ENCODE peak calls at places on chromosome 10, in eight cellular contexts. One of them, this sample, is unnamed.

GRCh38 chr10:126088144-126088543 is 191.8 kb downstream of the FANK1 start:
- DNase-seq in erythroblast: no peak
- DNase-seq in NCI-H1092: peak
- DNase-seq in lower lobe of right lung: no peak
- DNase-seq in effector CD4-positive, alpha-beta T cell: no peak
- DNase-seq in HS-5: no peak
- DNase-seq in EL: peak
- DNase-seq in AG09309: no peak
- DNase-seq in this sample: no peak

GRCh38 chr10:124918906-124919305 is 23.0 kb upstream of the ZRANB1 start:
- DNase-seq in effector CD4-positive, alpha-beta T cell: no peak
- DNase-seq in EL: no peak
- DNase-seq in lower lobe of right lung: no peak
- DNase-seq in HS-5: no peak
- DNase-seq in erythroblast: peak
- DNase-seq in NCI-H1092: no peak
- DNase-seq in AG09309: no peak
- DNase-seq in this sample: no peak

GRCh38 chr10:71600856-71601255 is 118.7 kb downstream of the C10orf105 start:
- DNase-seq in AG09309: peak
- DNase-seq in erythroblast: no peak
- DNase-seq in HS-5: peak
- DNase-seq in EL: peak
- DNase-seq in NCI-H1092: no peak
- DNase-seq in effector CD4-positive, alpha-beta T cell: no peak
- DNase-seq in lower lobe of right lung: no peak
- DNase-seq in this sample: no peak

GRCh38 chr10:32379950-32380547 is 33.1 kb upstream of the EPC1 start:
- DNase-seq in HS-5: no peak
- DNase-seq in erythroblast: peak
- DNase-seq in NCI-H1092: no peak
- DNase-seq in lower lobe of right lung: no peak
- DNase-seq in effector CD4-positive, alpha-beta T cell: no peak
- DNase-seq in EL: no peak
- DNase-seq in AG09309: no peak
- DNase-seq in this sample: no peak

GRCh38 chr10:78578929-78579328 is 489.8 kb upstream of the ZMIZ1 start:
- DNase-seq in HS-5: no peak
- DNase-seq in NCI-H1092: no peak
- DNase-seq in effector CD4-positive, alpha-beta T cell: no peak
- DNase-seq in EL: no peak
- DNase-seq in AG09309: no peak
- DNase-seq in erythroblast: no peak
- DNase-seq in lower lobe of right lung: peak
- DNase-seq in this sample: no peak

GRCh38 chr10:79354141-79354540 is 6.9 kb downstream of the PPIF start:
- DNase-seq in NCI-H1092: no peak
- DNase-seq in HS-5: no peak
- DNase-seq in AG09309: no peak
- DNase-seq in effector CD4-positive, alpha-beta T cell: no peak
- DNase-seq in EL: no peak
- DNase-seq in erythroblast: no peak
- DNase-seq in lower lobe of right lung: no peak
- DNase-seq in this sample: no peak

GRCh38 chr10:35462491-35462934 is 126.2 kb downstream of the CCNY start:
- DNase-seq in HS-5: no peak
- DNase-seq in erythroblast: no peak
- DNase-seq in NCI-H1092: no peak
- DNase-seq in AG09309: no peak
- DNase-seq in lower lobe of right lung: no peak
- DNase-seq in EL: no peak
- DNase-seq in effector CD4-positive, alpha-beta T cell: no peak
- DNase-seq in this sample: no peak

GRCh38 chr10:110214380-110214826 is 7.0 kb downstream of the MXI1 start:
- DNase-seq in effector CD4-positive, alpha-beta T cell: no peak
- DNase-seq in HS-5: no peak
- DNase-seq in EL: no peak
- DNase-seq in AG09309: no peak
- DNase-seq in erythroblast: no peak
- DNase-seq in NCI-H1092: no peak
- DNase-seq in lower lobe of right lung: no peak
- DNase-seq in this sample: no peak

GRCh38 chr10:33547976-33548375 is 213.5 kb upstream of the NRP1 start:
- DNase-seq in AG09309: no peak
- DNase-seq in NCI-H1092: no peak
- DNase-seq in erythroblast: no peak
- DNase-seq in effector CD4-positive, alpha-beta T cell: no peak
- DNase-seq in lower lobe of right lung: no peak
- DNase-seq in EL: no peak
- DNase-seq in HS-5: no peak
- DNase-seq in this sample: no peak

GRCh38 chr10:114749014-114749413 is 72.6 kb upstream of the FHIP2A start:
- DNase-seq in effector CD4-positive, alpha-beta T cell: no peak
- DNase-seq in HS-5: no peak
- DNase-seq in AG09309: no peak
- DNase-seq in NCI-H1092: no peak
- DNase-seq in lower lobe of right lung: no peak
- DNase-seq in EL: no peak
- DNase-seq in erythroblast: no peak
- DNase-seq in this sample: no peak

GRCh38 chr10:52437205-52437646 is 123.1 kb downstream of the DKK1 start:
- DNase-seq in NCI-H1092: no peak
- DNase-seq in HS-5: no peak
- DNase-seq in lower lobe of right lung: no peak
- DNase-seq in erythroblast: no peak
- DNase-seq in effector CD4-positive, alpha-beta T cell: no peak
- DNase-seq in AG09309: no peak
- DNase-seq in EL: no peak
- DNase-seq in this sample: no peak

GRCh38 chr10:84059526-84059925 is 79.8 kb upstream of the GHITM start:
- DNase-seq in erythroblast: no peak
- DNase-seq in NCI-H1092: no peak
- DNase-seq in HS-5: no peak
- DNase-seq in AG09309: no peak
- DNase-seq in effector CD4-positive, alpha-beta T cell: no peak
- DNase-seq in lower lobe of right lung: no peak
- DNase-seq in EL: peak
- DNase-seq in this sample: no peak

GRCh38 chr10:97132273-97132672 is 53.5 kb downstream of the SLIT1 start:
- DNase-seq in lower lobe of right lung: no peak
- DNase-seq in erythroblast: no peak
- DNase-seq in effector CD4-positive, alpha-beta T cell: no peak
- DNase-seq in EL: no peak
- DNase-seq in NCI-H1092: no peak
- DNase-seq in HS-5: no peak
- DNase-seq in AG09309: no peak
- DNase-seq in this sample: no peak

GRCh38 chr10:132328738-132329137 is 3.3 kb upstream of the LRRC27 start:
- DNase-seq in HS-5: no peak
- DNase-seq in effector CD4-positive, alpha-beta T cell: no peak
- DNase-seq in NCI-H1092: no peak
- DNase-seq in EL: no peak
- DNase-seq in erythroblast: peak
- DNase-seq in lower lobe of right lung: no peak
- DNase-seq in AG09309: no peak
- DNase-seq in this sample: no peak

GRCh38 chr10:7666253-7667023 is at the start of gene ITIH5:
- DNase-seq in HS-5: no peak
- DNase-seq in NCI-H1092: no peak
- DNase-seq in EL: no peak
- DNase-seq in AG09309: no peak
- DNase-seq in erythroblast: no peak
- DNase-seq in lower lobe of right lung: no peak
- DNase-seq in effector CD4-positive, alpha-beta T cell: no peak
- DNase-seq in this sample: no peak

GRCh38 chr10:78451592-78451991 is 417.9 kb downstream of the RPS24 start:
- DNase-seq in lower lobe of right lung: no peak
- DNase-seq in AG09309: no peak
- DNase-seq in NCI-H1092: peak
- DNase-seq in HS-5: no peak
- DNase-seq in EL: no peak
- DNase-seq in erythroblast: no peak
- DNase-seq in effector CD4-positive, alpha-beta T cell: no peak
- DNase-seq in this sample: no peak

GRCh38 chr10:47406870-47407648 is 23.0 kb upstream of the ZNF488 start:
- DNase-seq in AG09309: no peak
- DNase-seq in erythroblast: peak
- DNase-seq in lower lobe of right lung: no peak
- DNase-seq in EL: peak
- DNase-seq in NCI-H1092: no peak
- DNase-seq in effector CD4-positive, alpha-beta T cell: no peak
- DNase-seq in HS-5: peak
- DNase-seq in this sample: no peak

GRCh38 chr10:49160110-49160509 is 26.3 kb upstream of the FAM170B start:
- DNase-seq in EL: no peak
- DNase-seq in NCI-H1092: no peak
- DNase-seq in lower lobe of right lung: no peak
- DNase-seq in erythroblast: no peak
- DNase-seq in HS-5: no peak
- DNase-seq in AG09309: no peak
- DNase-seq in effector CD4-positive, alpha-beta T cell: no peak
- DNase-seq in this sample: no peak

GRCh38 chr10:61135276-61135721 is 191.3 kb upstream of the RHOBTB1 start:
- DNase-seq in lower lobe of right lung: no peak
- DNase-seq in erythroblast: no peak
- DNase-seq in NCI-H1092: no peak
- DNase-seq in HS-5: no peak
- DNase-seq in effector CD4-positive, alpha-beta T cell: no peak
- DNase-seq in EL: no peak
- DNase-seq in AG09309: no peak
- DNase-seq in this sample: no peak